ENCODE peak calls at places on chromosomes 16 and 17, in five cellular contexts. G is GM23248; M is tibial nerve; W is foreskin fibroblast; V is effector memory CD4-positive, alpha-beta T cell. Z is an unnamed sample.

GRCh38 chr17:32822996-32823395 is 53.9 kb downstream of the MYO1D start:
- DNase-seq in M (no peak), W (no peak), G (peak), V (no peak), Z (peak)

GRCh38 chr16:8678068-8678927 is 3.9 kb downstream of the ABAT start:
- DNase-seq in G (peak), M (no peak), V (no peak), W (peak), Z (peak)

GRCh38 chr16:70391881-70392481 is 45.3 kb downstream of the DDX19A start:
- DNase-seq in G (peak), V (no peak), W (peak), M (peak), Z (peak)

GRCh38 chr17:50129303-50129945 is 536 bp downstream of the SAMD14 start:
- DNase-seq in M (no peak), G (peak), W (peak), V (peak), Z (no peak)

GRCh38 chr16:53744449-53744848 is 40.5 kb downstream of the FTO start:
- DNase-seq in V (no peak), W (no peak), M (no peak), G (no peak), Z (no peak)

GRCh38 chr16:70529051-70529777 is 5.6 kb downstream of the SF3B3 start:
- DNase-seq in M (peak), V (no peak), G (peak), W (peak), Z (peak)

GRCh38 chr16:85334718-85335583 is 222.7 kb upstream of the CIBAR2 start:
- DNase-seq in V (no peak), M (no peak), W (no peak), G (no peak), Z (no peak)

GRCh38 chr16:53440125-53440524 is 5.9 kb downstream of the RBL2 start:
- DNase-seq in G (no peak), V (no peak), M (no peak), W (no peak), Z (no peak)

GRCh38 chr17:27879987-27880608 is 13.1 kb downstream of the LYRM9 start:
- DNase-seq in M (peak), W (peak), G (peak), V (peak), Z (peak)

GRCh38 chr17:64455993-64456885 is 7.3 kb downstream of the MILR1 start:
- DNase-seq in V (no peak), W (no peak), M (no peak), G (no peak), Z (no peak)
- H3K4me3 ChIP-seq in V (no peak), W (no peak), M (no peak), G (no peak), Z (no peak)

GRCh38 chr17:59330314-59330942 is 1.0 kb upstream of the YPEL2 start:
- DNase-seq in G (peak), M (peak), V (no peak), W (no peak), Z (no peak)
- H3K4me3 ChIP-seq in G (no peak), M (peak), V (no peak), W (no peak), Z (no peak)

GRCh38 chr16:19130852-19131808 is 17.4 kb downstream of the ITPRIPL2 start:
- DNase-seq in G (peak), V (no peak), M (peak), W (peak), Z (peak)
- H3K4me3 ChIP-seq in G (peak), V (no peak), M (peak), W (no peak), Z (no peak)

GRCh38 chr17:79801156-79802038 is 4.5 kb upstream of the CBX8 start:
- DNase-seq in V (no peak), W (no peak), G (peak), M (no peak), Z (no peak)
- H3K4me3 ChIP-seq in V (no peak), W (no peak), G (no peak), M (no peak), Z (no peak)

DNA sequence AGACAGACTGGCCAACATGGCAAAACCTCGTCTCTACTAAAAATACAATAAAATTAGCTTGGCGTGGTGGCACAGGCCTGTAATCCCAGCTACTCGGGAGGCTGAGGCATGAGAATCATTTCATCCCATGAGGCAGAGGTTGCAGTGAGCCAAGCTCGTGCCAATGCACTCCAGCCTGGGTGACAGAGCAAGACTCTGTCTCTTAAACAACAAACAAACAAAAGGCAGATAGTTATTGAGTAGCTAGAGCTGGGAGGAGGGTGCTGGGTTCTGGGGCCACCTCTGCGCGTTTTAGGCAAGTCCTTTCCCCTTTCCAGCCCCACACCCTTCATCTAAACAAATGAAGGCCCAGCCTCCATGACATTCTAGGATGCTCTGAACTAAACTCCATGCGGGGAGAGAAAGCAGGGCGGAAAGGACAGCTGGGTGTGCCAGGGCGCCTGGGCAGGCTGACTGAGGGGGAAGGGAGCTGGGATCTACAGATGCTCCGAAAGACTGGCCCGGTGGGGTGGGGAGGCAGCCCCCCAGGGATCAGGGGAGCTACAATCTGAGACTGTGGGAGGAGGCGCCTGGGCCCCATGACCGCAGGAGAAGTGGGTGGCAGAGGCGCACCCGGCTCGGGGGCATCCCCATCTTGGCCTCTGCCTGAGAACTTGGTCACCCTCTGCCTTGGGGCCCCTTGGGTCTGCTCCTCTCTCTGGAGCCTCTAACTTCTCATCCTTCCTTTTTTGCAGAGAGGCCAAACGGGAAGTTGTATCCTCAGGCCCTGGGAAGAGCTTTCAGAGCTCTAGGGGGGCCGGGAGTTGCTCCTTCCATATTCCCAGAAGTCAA is 904 bp downstream of the ITGAL start:
- DNase-seq in G (no peak), V (peak), W (no peak), M (no peak), Z (no peak)
- H3K4me3 ChIP-seq in G (no peak), V (peak), W (no peak), M (peak), Z (no peak)

GRCh38 chr17:17494499-17495447 is 1.4 kb downstream of the RASD1 start:
- DNase-seq in V (no peak), G (peak), W (peak), M (peak), Z (peak)

GRCh38 chr17:17495448-17496188 is 577 bp downstream of the RASD1 start:
- DNase-seq in M (no peak), G (peak), V (peak), W (no peak), Z (peak)

GRCh38 chr17:17492562-17492961 is 3.6 kb downstream of the RASD1 start:
- DNase-seq in V (no peak), M (no peak), W (no peak), G (no peak), Z (no peak)

GRCh38 chr17:17493249-17493985 is 2.8 kb downstream of the RASD1 start:
- DNase-seq in W (no peak), V (no peak), G (peak), M (no peak), Z (no peak)

DNA sequence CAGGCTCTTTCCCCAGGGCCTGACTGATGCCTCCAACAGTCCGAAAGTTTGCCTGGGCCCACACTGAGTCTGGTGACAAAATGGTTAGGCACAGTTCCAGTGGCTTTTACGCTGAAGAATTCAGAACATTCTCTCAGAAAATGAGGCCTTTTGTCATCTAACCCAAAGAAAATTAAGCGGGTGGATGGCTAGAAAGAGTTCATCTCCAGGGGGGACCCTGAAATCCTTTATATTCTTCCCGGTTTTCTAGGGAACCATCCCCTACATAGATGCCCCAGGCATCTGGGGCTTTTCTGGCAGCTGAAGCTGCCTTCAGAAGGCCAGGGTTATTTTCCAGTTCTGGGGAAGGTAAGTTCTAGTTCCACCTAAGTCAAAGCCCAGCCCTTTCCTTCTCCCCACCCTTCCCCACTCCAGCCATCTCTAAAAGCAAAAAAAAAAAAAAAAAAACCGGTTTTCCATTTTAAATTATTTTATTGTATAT is 2.2 kb downstream of the RASD1 start:
- DNase-seq in M (no peak), V (no peak), G (peak), W (no peak), Z (no peak)
- H3K4me3 ChIP-seq in M (peak), V (no peak), G (no peak), W (peak), Z (no peak)

GRCh38 chr17:75842411-75842810 is 1.8 kb downstream of the UNC13D start:
- DNase-seq in W (no peak), M (no peak), G (no peak), V (no peak), Z (no peak)

GRCh38 chr17:75842963-75843576 is 1.1 kb downstream of the UNC13D start:
- DNase-seq in M (no peak), W (no peak), G (no peak), V (no peak), Z (no peak)

GRCh38 chr17:75845058-75845711 is 981 bp upstream of the UNC13D start:
- DNase-seq in G (peak), M (peak), W (peak), V (no peak), Z (peak)

GRCh38 chr17:75844530-75845057 is 390 bp upstream of the UNC13D start:
- DNase-seq in W (no peak), M (no peak), G (no peak), V (no peak), Z (no peak)

DNA sequence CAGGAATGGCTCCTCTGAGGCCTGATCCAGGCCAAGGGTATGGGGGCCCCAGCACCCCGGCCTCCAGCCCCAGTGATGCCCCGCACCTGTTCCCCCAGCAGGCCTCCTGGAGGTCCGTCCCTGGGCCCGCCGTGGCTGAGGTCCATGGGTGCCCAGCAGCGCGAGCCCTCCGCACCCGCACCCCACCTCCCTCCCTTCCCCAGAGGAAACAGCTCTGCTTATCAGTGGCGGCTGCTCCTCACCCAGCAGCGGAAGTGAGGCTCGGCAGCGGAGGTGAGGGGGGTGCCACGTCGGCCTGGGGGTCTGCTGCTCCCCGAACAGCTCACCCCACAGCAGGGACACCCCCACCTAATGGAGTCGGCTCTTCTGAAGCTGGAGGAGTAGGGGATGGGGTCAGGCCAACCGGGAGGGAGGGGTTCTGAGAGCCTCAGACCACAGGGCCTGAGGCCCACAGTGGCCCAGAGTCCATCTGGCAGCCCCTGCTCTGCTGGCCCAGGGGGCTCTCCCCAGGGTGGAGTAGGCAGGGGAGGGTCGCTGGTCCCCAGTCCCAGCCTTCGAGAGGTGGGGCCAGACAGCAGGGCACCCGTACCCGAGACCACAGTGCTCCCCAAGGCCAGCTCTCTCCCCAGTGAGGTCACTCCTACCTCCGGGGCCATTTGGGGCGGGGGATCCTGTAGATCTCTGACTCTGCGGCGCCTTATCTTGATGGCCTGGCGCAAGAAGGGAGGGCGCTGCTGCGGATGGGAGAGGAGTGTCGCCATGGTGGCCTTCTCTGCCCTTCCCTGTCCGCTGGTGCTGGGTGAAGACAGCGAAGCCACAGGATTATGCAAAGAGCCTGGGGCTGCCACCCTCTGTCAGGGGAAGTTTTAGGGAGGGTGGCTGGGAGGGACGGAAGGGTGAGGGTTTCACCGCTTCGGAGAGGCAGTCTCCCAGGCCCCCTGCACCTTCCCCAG is at the start of gene UNC13D:
- DNase-seq in V (peak), M (no peak), W (no peak), G (no peak), Z (no peak)
- H3K4me3 ChIP-seq in V (peak), M (peak), W (no peak), G (no peak), Z (no peak)

GRCh38 chr16:86519649-86520316 is 9.5 kb downstream of the FOXF1 start:
- DNase-seq in G (peak), W (no peak), V (peak), M (peak), Z (peak)

GRCh38 chr16:86519007-86519648 is 8.8 kb downstream of the FOXF1 start:
- DNase-seq in V (no peak), W (no peak), M (no peak), G (no peak), Z (no peak)

GRCh38 chr16:86522639-86523038 is 12.3 kb downstream of the FOXF1 start:
- DNase-seq in V (no peak), G (no peak), W (no peak), M (no peak), Z (no peak)

GRCh38 chr16:86521236-86522197 is 11.2 kb downstream of the FOXF1 start:
- DNase-seq in V (no peak), G (no peak), W (no peak), M (no peak), Z (no peak)

DNA sequence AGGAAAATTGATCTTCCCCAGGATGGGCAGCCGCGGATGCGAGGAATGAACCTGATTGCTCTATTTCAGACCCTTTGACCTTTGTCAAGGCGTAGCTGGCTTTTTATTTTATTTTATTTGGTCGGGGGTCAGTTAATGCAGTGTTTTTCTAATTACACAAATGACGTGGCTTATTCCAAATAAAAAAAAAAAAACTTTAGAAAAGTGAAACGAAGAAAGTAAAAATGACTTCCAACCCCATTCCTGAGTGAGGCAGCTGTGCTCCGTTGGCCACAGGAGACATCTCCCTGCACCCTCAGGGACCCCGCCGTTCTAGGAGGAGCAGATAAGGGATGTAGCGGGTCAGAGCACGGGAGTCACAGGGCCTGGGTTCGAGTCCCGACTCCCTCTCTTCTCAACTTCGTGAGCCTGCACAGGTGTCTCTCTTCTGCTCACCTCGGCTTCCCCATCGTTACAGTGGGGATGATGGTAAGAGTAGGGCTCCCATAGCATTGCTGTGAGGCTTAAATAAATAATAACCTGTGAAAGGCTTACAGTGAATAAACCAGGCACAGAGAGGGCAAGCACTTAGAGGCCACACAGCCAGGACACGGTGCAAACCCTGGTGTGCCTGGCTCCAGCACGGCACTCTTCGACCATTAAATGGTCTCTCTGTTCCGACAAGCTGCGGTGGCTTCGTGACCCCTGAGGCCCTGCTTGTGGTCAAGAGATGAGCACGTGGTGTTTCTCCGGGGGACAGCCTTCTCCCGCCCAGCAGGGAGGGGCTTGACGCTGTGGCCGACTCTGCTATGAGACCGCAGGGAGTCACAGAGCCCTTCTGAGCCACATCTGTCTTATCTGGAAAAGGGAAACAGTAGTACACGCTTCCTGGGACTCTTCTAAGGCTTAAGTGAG is 10.2 kb downstream of the FOXF1 start:
- DNase-seq in G (no peak), W (no peak), V (no peak), M (no peak), Z (no peak)
- H3K4me3 ChIP-seq in G (peak), W (peak), V (peak), M (peak), Z (no peak)

DNA sequence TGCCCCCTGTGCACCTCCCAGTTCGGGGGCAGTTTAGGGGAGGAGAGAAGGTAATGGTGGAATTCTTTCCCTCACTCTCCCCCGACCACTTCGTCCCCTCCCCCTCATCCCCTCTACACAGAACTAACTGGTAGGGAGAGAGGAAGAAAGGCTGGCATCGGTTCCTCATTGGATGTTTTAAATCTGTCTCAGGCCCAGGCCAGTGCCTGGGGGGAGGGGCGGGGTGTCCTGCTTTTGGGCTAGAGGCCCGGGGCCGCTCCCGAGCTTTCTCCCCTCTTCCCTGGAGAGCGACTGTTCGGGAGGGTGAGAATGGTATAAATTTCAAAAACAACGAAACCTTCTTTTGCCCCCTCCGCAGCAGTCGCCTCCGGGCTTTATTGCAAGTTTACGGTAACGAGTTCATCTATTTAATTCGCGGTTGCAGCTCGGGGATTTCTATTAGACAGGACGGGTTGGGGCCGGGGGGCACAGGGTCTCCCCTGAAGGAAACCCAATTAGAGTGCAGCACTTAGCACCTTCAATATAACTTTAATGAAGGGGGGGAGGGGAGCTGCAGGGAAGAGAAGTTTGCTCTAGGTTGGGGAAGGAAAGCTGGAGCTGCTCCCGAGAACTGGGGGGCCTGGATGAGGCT is at the start of gene PRAC2:
- DNase-seq in W (no peak), M (no peak), V (no peak), G (no peak), Z (no peak)
- H3K4me3 ChIP-seq in W (peak), M (no peak), V (no peak), G (no peak), Z (no peak)

GRCh38 chr17:82298538-82299421 is 18.6 kb downstream of the CD7 start:
- DNase-seq in G (no peak), V (no peak), M (no peak), W (no peak), Z (no peak)
- H3K4me3 ChIP-seq in G (peak), V (peak), M (peak), W (peak), Z (peak)